ENCODE peak calls at places on chromosomes 6 and 20, in nine cellular contexts. L is CD8-positive, alpha-beta T cell; E is activated T-helper 2 cell treated with anti-CD3 and anti-CD28 coated beads, Interferon-gamma antibody, Interleukin-2, Interleukin-4, amounts not matched to agents 10 μg/mL and 5 μg/mL and 100 μg/mL, durations not matched to agents 14 hours and 24 hours and 36 hours; F is stimulated activated CD4-positive, alpha-beta T cell treated with anti-CD3 and anti-CD28 coated beads, Interleukin-15, amount 100 ng/mL, for 24 hours; P is osteoblast; V is GM19239; H is GM13977; B is activated CD8-positive, alpha-beta T cell treated with anti-CD3 and anti-CD28 coated beads, Interleukin-2, amount 10 ng/mL, durations not matched to agents 7 days and 5 days; T is posterior cingulate gyrus. A is an unnamed sample.

GRCh38 chr20:61805781-61806180 is 259.9 kb downstream of the TAF4 start:
- DNase-seq in E (no peak), H (no peak), B (no peak), L (no peak), P (peak), F (no peak), V (no peak), T (no peak), A (no peak)

GRCh38 chr20:55649254-55649653 is 356.1 kb downstream of the CBLN4 start:
- DNase-seq in L (no peak), H (no peak), P (no peak), B (no peak), V (no peak), F (no peak), E (no peak), T (no peak), A (no peak)

GRCh38 chr6:166512567-166512966 is 73.9 kb downstream of the RAMACL start:
- DNase-seq in P (peak), T (no peak), F (peak), L (peak), V (peak), E (no peak), B (peak), H (peak), A (no peak)

GRCh38 chr20:15364781-15365180 is 1027.4 kb upstream of the FLRT3 start:
- DNase-seq in V (no peak), P (no peak), H (no peak), L (no peak), B (no peak), E (no peak), F (no peak), T (no peak), A (no peak)

GRCh38 chr6:100892693-100893092 is 11.6 kb upstream of the ASCC3 start:
- DNase-seq in L (no peak), B (no peak), P (no peak), F (no peak), E (no peak), T (no peak), V (no peak), H (no peak), A (no peak)

GRCh38 chr20:58511861-58512260 is 3.3 kb downstream of the APCDD1L start:
- DNase-seq in T (no peak), F (no peak), H (no peak), B (no peak), V (no peak), E (no peak), P (peak), L (no peak), A (no peak)

GRCh38 chr20:63635431-63636141 is 8.7 kb upstream of the GMEB2 start:
- DNase-seq in B (peak), V (no peak), P (peak), T (no peak), F (peak), H (no peak), L (peak), E (peak), A (no peak)

GRCh38 chr6:14804001-14804401 is 441.9 kb upstream of the JARID2 start:
- DNase-seq in L (no peak), H (no peak), F (no peak), T (peak), B (no peak), V (no peak), P (no peak), E (no peak), A (no peak)

GRCh38 chr20:1833728-1834726 is 61.2 kb upstream of the SIRPA start:
- DNase-seq in L (no peak), B (no peak), F (no peak), P (no peak), T (no peak), E (no peak), H (no peak), V (no peak), A (no peak)

GRCh38 chr6:35724471-35724870 is 12.4 kb upstream of the ARMC12 start:
- DNase-seq in E (no peak), H (no peak), L (no peak), T (no peak), V (no peak), F (no peak), B (no peak), P (no peak), A (no peak)

GRCh38 chr20:51525241-51526104 is 17.0 kb downstream of the NFATC2 start:
- DNase-seq in V (no peak), P (peak), B (peak), T (no peak), F (peak), E (no peak), H (peak), L (no peak), A (no peak)

GRCh38 chr6:128569737-128570438 is 49.5 kb upstream of the PTPRK start:
- DNase-seq in T (no peak), L (no peak), P (peak), E (no peak), H (no peak), F (no peak), V (no peak), B (no peak), A (peak)

GRCh38 chr6:36590237-36590636 is 3.9 kb upstream of the SRSF3 start:
- DNase-seq in V (no peak), T (no peak), B (no peak), H (no peak), P (peak), E (no peak), L (no peak), F (no peak), A (peak)

GRCh38 chr20:49361872-49362663 is 84.2 kb upstream of the ZNFX1 start:
- DNase-seq in E (no peak), T (peak), L (no peak), F (no peak), P (no peak), H (no peak), V (no peak), B (no peak), A (no peak)

GRCh38 chr6:158879180-158879579 is 60.0 kb upstream of the EZR start:
- DNase-seq in P (no peak), E (peak), B (peak), L (no peak), F (peak), H (no peak), T (no peak), V (no peak), A (no peak)

GRCh38 chr6:121247386-121247785 is 86.9 kb downstream of the TBC1D32 start:
- DNase-seq in P (no peak), V (no peak), E (no peak), B (no peak), H (no peak), T (no peak), F (no peak), L (no peak), A (peak)

GRCh38 chr6:107129370-107129925 is 14.1 kb upstream of the BEND3 start:
- DNase-seq in F (no peak), H (no peak), P (no peak), V (no peak), T (no peak), B (no peak), E (no peak), L (no peak), A (no peak)

GRCh38 chr20:51802170-51802745 is at the start of gene SALL4:
- DNase-seq in F (no peak), V (no peak), L (no peak), B (no peak), P (no peak), T (no peak), E (no peak), H (no peak), A (no peak)

A was measured in astrocyte of the cerebellum.